ENCODE peak calls at places on chromosomes 2 and 18, in six cellular contexts. One of them, this sample, is unnamed.
A peak's percentile ranks its signal among the peaks of the same experiment; 100 is the strongest.

GRCh38 chr18:75538727-75539126 is 111.2 kb upstream of the SMIM21 start:
- DNase-seq in GM12878: no peak
- DNase-seq in HepG2: no peak
- DNase-seq in K562: no peak
- DNase-seq in HCT116: no peak
- DNase-seq in H1: no peak
- DNase-seq in this sample: no peak

GRCh38 chr2:227163445-227163997 is 484 bp downstream of the COL4A4 start:
- DNase-seq in H1: no peak
- DNase-seq in K562: no peak
- DNase-seq in GM12878: no peak
- DNase-seq in HepG2: no peak
- DNase-seq in HCT116: no peak
- DNase-seq in this sample: no peak

GRCh38 chr18:42860011-42860410 is 255.5 kb downstream of the RIT2 start:
- DNase-seq in HCT116: no peak
- DNase-seq in H1: no peak
- DNase-seq in K562: no peak
- DNase-seq in HepG2: no peak
- DNase-seq in GM12878: no peak
- DNase-seq in this sample: no peak

GRCh38 chr2:132690664-132691303 is 20.8 kb upstream of the LYPD1 start:
- DNase-seq in K562: no peak
- DNase-seq in HCT116: no peak
- DNase-seq in GM12878: no peak
- DNase-seq in H1: no peak
- DNase-seq in HepG2: no peak
- DNase-seq in this sample: no peak

GRCh38 chr2:37798315-37799005 is 126.6 kb upstream of the RMDN2 start:
- DNase-seq in GM12878: peak; percentile 8
- DNase-seq in HCT116: no peak
- DNase-seq in K562: no peak
- DNase-seq in HepG2: no peak
- DNase-seq in H1: no peak
- DNase-seq in this sample: no peak

GRCh38 chr18:44589709-44590108 is 91.0 kb upstream of the SETBP1 start:
- DNase-seq in H1: no peak
- DNase-seq in HepG2: no peak
- DNase-seq in HCT116: no peak
- DNase-seq in K562: no peak
- DNase-seq in GM12878: no peak
- DNase-seq in this sample: no peak

GRCh38 chr2:223090540-223091235 is 38.7 kb downstream of the KCNE4 start:
- DNase-seq in HepG2: peak; percentile 10
- DNase-seq in GM12878: no peak
- DNase-seq in H1: no peak
- DNase-seq in K562: no peak
- DNase-seq in HCT116: no peak
- DNase-seq in this sample: no peak

GRCh38 chr2:25276569-25277465 is 64.9 kb downstream of the DNMT3A start:
- DNase-seq in HCT116: no peak
- DNase-seq in GM12878: no peak
- DNase-seq in K562: peak; percentile 71
- DNase-seq in HepG2: no peak
- DNase-seq in H1: peak; percentile 94
- DNase-seq in this sample: no peak

GRCh38 chr18:41538751-41539150 is 416.3 kb upstream of the PIK3C3 start:
- DNase-seq in HepG2: no peak
- DNase-seq in GM12878: no peak
- DNase-seq in K562: no peak
- DNase-seq in H1: no peak
- DNase-seq in HCT116: no peak
- DNase-seq in this sample: no peak

DNA sequence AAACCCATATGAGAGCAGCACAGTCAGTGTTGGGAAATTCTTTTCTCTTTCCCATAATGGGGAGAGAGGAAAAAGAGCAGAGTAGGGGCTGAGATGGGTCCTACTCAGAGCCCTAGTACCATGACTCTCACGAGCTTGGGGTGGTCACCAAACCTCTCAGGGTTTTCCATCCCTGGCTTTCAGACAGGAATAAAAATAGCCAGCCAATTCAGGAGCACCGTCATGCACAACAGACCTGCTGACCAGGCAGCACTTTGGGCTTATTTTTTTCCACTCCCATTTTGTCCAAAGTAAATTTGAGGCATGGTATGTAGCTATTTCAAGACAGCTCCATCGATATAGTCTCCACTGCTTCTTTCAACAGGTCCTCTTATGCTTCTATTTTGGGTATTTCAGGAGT is 86.4 kb downstream of the TGFA start:
- DNase-seq in H1: no peak
- DNase-seq in K562: no peak
- DNase-seq in HCT116: no peak
- DNase-seq in GM12878: no peak
- DNase-seq in HepG2: no peak
- DNase-seq in this sample: no peak
- TF ChIP-seq ZNF274 in H1: no peak
- TF ChIP-seq ZNF274 in K562: no peak
- TF ChIP-seq ZNF274 in HCT116: no peak
- TF ChIP-seq ZNF274 in GM12878: no peak
- TF ChIP-seq ZNF274 in HepG2: no peak
- TF ChIP-seq ZNF274 in this sample: no peak

GRCh38 chr2:240782221-240782885 is 37.7 kb downstream of the KIF1A start:
- DNase-seq in K562: peak; percentile 30
- DNase-seq in HepG2: no peak
- DNase-seq in H1: no peak
- DNase-seq in GM12878: no peak
- DNase-seq in HCT116: no peak
- DNase-seq in this sample: no peak

GRCh38 chr2:240781471-240782220 is 38.4 kb downstream of the KIF1A start:
- DNase-seq in HCT116: no peak
- DNase-seq in GM12878: no peak
- DNase-seq in K562: no peak
- DNase-seq in H1: no peak
- DNase-seq in HepG2: no peak
- DNase-seq in this sample: no peak

GRCh38 chr2:240777416-240778212 is 42.4 kb downstream of the KIF1A start:
- DNase-seq in HCT116: no peak
- DNase-seq in H1: no peak
- DNase-seq in GM12878: no peak
- DNase-seq in K562: no peak
- DNase-seq in HepG2: no peak
- DNase-seq in this sample: no peak

GRCh38 chr2:240778426-240778825 is 41.6 kb downstream of the KIF1A start:
- DNase-seq in HCT116: no peak
- DNase-seq in HepG2: no peak
- DNase-seq in K562: no peak
- DNase-seq in H1: no peak
- DNase-seq in GM12878: no peak
- DNase-seq in this sample: no peak

GRCh38 chr2:240780023-240780831 is 39.8 kb downstream of the KIF1A start:
- DNase-seq in GM12878: no peak
- DNase-seq in K562: no peak
- DNase-seq in HCT116: no peak
- DNase-seq in H1: no peak
- DNase-seq in HepG2: no peak
- DNase-seq in this sample: no peak
- TF ChIP-seq YY1 in GM12878: no peak
- TF ChIP-seq YY1 in K562: no peak
- TF ChIP-seq YY1 in HCT116: no peak
- TF ChIP-seq YY1 in H1: no peak
- TF ChIP-seq YY1 in HepG2: no peak
- TF ChIP-seq YY1 in this sample: no peak

GRCh38 chr2:176642074-176642473 is 372.8 kb downstream of the MTX2 start:
- DNase-seq in HCT116: no peak
- DNase-seq in GM12878: peak; percentile 23
- DNase-seq in K562: no peak
- DNase-seq in H1: no peak
- DNase-seq in HepG2: no peak
- DNase-seq in this sample: no peak
- TF ChIP-seq ZNF274 in HCT116: no peak
- TF ChIP-seq ZNF274 in GM12878: no peak
- TF ChIP-seq ZNF274 in K562: no peak
- TF ChIP-seq ZNF274 in H1: no peak
- TF ChIP-seq ZNF274 in HepG2: no peak
- TF ChIP-seq ZNF274 in this sample: no peak

DNA sequence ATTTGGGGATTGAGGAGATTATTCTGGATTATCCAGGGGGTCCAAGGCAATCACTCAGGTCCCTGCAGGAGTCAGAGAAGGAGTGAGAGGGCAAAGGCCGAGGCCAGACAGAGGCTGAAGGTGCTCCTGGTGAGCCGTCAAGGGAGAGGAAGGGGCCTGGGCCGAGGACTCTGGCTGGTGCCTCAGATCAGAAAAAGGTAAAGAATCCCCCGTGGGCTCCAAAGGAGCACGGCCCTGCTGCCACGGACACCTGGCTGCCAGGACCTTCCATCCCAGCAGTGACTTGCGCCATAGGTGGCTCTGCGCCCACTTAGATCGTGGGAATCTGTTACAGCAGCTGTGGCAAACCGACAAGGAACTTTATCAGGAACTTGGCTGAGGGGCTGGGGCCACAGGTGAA is 374.8 kb upstream of the MYT1L start:
- DNase-seq in HepG2: no peak
- DNase-seq in HCT116: no peak
- DNase-seq in H1: no peak
- DNase-seq in K562: no peak
- DNase-seq in GM12878: no peak
- DNase-seq in this sample: no peak
- TF ChIP-seq YY1 in HepG2: no peak
- TF ChIP-seq YY1 in HCT116: no peak
- TF ChIP-seq YY1 in H1: no peak
- TF ChIP-seq YY1 in K562: no peak
- TF ChIP-seq YY1 in GM12878: no peak
- TF ChIP-seq YY1 in this sample: no peak

GRCh38 chr18:46461993-46462392 is 195.0 kb downstream of the LOXHD1 start:
- DNase-seq in HepG2: no peak
- DNase-seq in HCT116: no peak
- DNase-seq in H1: no peak
- DNase-seq in GM12878: no peak
- DNase-seq in K562: no peak
- DNase-seq in this sample: no peak

GRCh38 chr18:46459789-46460455 is 197.1 kb downstream of the LOXHD1 start:
- DNase-seq in GM12878: no peak
- DNase-seq in HCT116: no peak
- DNase-seq in K562: no peak
- DNase-seq in HepG2: no peak
- DNase-seq in H1: no peak
- DNase-seq in this sample: no peak

GRCh38 chr18:46464926-46465655 is 191.9 kb downstream of the LOXHD1 start:
- DNase-seq in HepG2: no peak
- DNase-seq in H1: no peak
- DNase-seq in K562: peak; percentile 10
- DNase-seq in HCT116: no peak
- DNase-seq in GM12878: no peak
- DNase-seq in this sample: no peak

GRCh38 chr18:46460754-46461153 is 196.3 kb downstream of the LOXHD1 start:
- DNase-seq in HCT116: no peak
- DNase-seq in HepG2: no peak
- DNase-seq in H1: no peak
- DNase-seq in GM12878: no peak
- DNase-seq in K562: no peak
- DNase-seq in this sample: no peak

GRCh38 chr18:46462523-46462922 is 194.5 kb downstream of the LOXHD1 start:
- DNase-seq in HCT116: no peak
- DNase-seq in H1: no peak
- DNase-seq in GM12878: no peak
- DNase-seq in HepG2: no peak
- DNase-seq in K562: no peak
- DNase-seq in this sample: no peak
- TF ChIP-seq ZNF274 in HCT116: no peak
- TF ChIP-seq ZNF274 in H1: no peak
- TF ChIP-seq ZNF274 in GM12878: no peak
- TF ChIP-seq ZNF274 in HepG2: no peak
- TF ChIP-seq ZNF274 in K562: no peak
- TF ChIP-seq ZNF274 in this sample: no peak

GRCh38 chr2:98551316-98551715 is 57.0 kb downstream of the COA5 start:
- DNase-seq in HCT116: no peak
- DNase-seq in HepG2: no peak
- DNase-seq in H1: no peak
- DNase-seq in GM12878: no peak
- DNase-seq in K562: no peak
- DNase-seq in this sample: no peak
- TF ChIP-seq YY1 in HCT116: no peak
- TF ChIP-seq YY1 in HepG2: no peak
- TF ChIP-seq YY1 in H1: no peak
- TF ChIP-seq YY1 in GM12878: no peak
- TF ChIP-seq YY1 in K562: no peak
- TF ChIP-seq YY1 in this sample: no peak

GRCh38 chr18:48310999-48311398 is 98.2 kb downstream of the ZBTB7C start:
- DNase-seq in HCT116: no peak
- DNase-seq in H1: no peak
- DNase-seq in HepG2: no peak
- DNase-seq in GM12878: no peak
- DNase-seq in K562: no peak
- DNase-seq in this sample: no peak

GRCh38 chr18:48310353-48310752 is 98.8 kb downstream of the ZBTB7C start:
- DNase-seq in HCT116: no peak
- DNase-seq in K562: no peak
- DNase-seq in HepG2: no peak
- DNase-seq in GM12878: no peak
- DNase-seq in H1: no peak
- DNase-seq in this sample: no peak

GRCh38 chr18:48306838-48307237 is 102.3 kb downstream of the ZBTB7C start:
- DNase-seq in K562: no peak
- DNase-seq in GM12878: no peak
- DNase-seq in HCT116: no peak
- DNase-seq in HepG2: no peak
- DNase-seq in H1: no peak
- DNase-seq in this sample: no peak

GRCh38 chr18:48308027-48308635 is 101.1 kb downstream of the ZBTB7C start:
- DNase-seq in HepG2: no peak
- DNase-seq in K562: no peak
- DNase-seq in GM12878: no peak
- DNase-seq in HCT116: peak; percentile 6
- DNase-seq in H1: no peak
- DNase-seq in this sample: no peak

DNA sequence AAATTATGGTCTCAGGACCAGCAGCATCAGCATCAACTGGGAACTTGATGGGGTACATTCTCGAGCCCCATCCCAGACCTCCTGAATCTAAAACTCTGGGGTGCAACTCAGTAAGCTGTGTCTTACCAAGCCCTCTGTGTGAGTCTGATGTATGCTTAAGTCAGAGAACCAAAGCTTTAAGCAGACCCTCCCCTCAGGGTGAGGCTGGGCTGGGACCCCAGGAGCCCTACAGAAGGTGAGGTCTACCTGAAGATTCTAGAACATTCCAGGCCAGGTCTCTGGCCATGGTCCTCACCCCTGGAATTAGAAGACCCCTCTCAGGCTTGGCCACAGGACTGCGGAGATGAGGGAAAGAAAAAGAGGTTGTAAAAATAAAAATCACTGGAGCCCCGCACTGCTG is 100.4 kb downstream of the ZBTB7C start:
- DNase-seq in H1: no peak
- DNase-seq in K562: no peak
- DNase-seq in HepG2: no peak
- DNase-seq in HCT116: no peak
- DNase-seq in GM12878: no peak
- DNase-seq in this sample: no peak
- TF ChIP-seq ZNF274 in H1: no peak
- TF ChIP-seq ZNF274 in K562: no peak
- TF ChIP-seq ZNF274 in HepG2: no peak
- TF ChIP-seq ZNF274 in HCT116: no peak
- TF ChIP-seq ZNF274 in GM12878: no peak
- TF ChIP-seq ZNF274 in this sample: no peak

This sample was measured in NT2/D1.